ENCODE peak calls at places on chromosomes 12 and 14, in six cellular contexts. N is GM12891, B is activated T-cell treated with anti-CD3 and anti-CD28 coated beads for 48 hours, H is Right ventricle myocardium inferior, J is HEK293T, F is GM13977. S is an unnamed sample.

GRCh38 chr12:122147514-122148290 is 26.3 kb downstream of the IL31 start:
- DNase-seq in N (peak; percentile 13), B (no peak), H (no peak), J (no peak), F (peak; percentile 6), S (no peak)

GRCh38 chr12:121137512-121137911 is 4.8 kb downstream of the P2RX7 start:
- DNase-seq in N (no peak), B (no peak), H (no peak), J (no peak), F (no peak), S (no peak)

GRCh38 chr12:112219195-112219594 is 93.8 kb downstream of the TRAFD1 start:
- DNase-seq in N (no peak), B (no peak), H (no peak), J (no peak), F (no peak), S (no peak)

GRCh38 chr14:38505221-38506095 is 249.6 kb upstream of the CLEC14A start:
- DNase-seq in N (no peak), B (no peak), H (no peak), J (no peak), F (no peak), S (no peak)

GRCh38 chr14:86865934-86866333 is 1127.0 kb downstream of the GALC start:
- DNase-seq in N (no peak), B (no peak), H (no peak), J (no peak), F (no peak), S (no peak)

GRCh38 chr12:49055978-49056754 is 4.4 kb downstream of the KMT2D start:
- DNase-seq in N (peak; percentile 80), B (peak; percentile 27), H (no peak), J (peak; percentile 74), F (peak; percentile 91), S (peak; percentile 79)

GRCh38 chr14:91390165-91390778 is 27.3 kb downstream of the CCDC88C start:
- DNase-seq in N (no peak), B (no peak), H (no peak), J (no peak), F (no peak), S (no peak)

GRCh38 chr14:21825147-21825743 is 151.6 kb upstream of the OR4E1 start:
- DNase-seq in N (no peak), B (peak; percentile 21), H (no peak), J (peak; percentile 59), F (peak; percentile 18), S (no peak)

GRCh38 chr12:130142736-130143135 is 19.5 kb upstream of the FZD10 start:
- DNase-seq in N (no peak), B (no peak), H (peak; percentile 26), J (no peak), F (no peak), S (no peak)

GRCh38 chr12:113054948-113055486 is 1.5 kb upstream of the DTX1 start:
- DNase-seq in N (no peak), B (no peak), H (no peak), J (no peak), F (peak; percentile 25), S (no peak)

GRCh38 chr12:130970165-130970907 is 16.6 kb downstream of the ADGRD1 start:
- DNase-seq in N (no peak), B (no peak), H (no peak), J (no peak), F (peak; percentile 50), S (no peak)

GRCh38 chr12:132492951-132493350 is 3.0 kb downstream of the FBRSL1 start:
- DNase-seq in N (no peak), B (no peak), H (no peak), J (no peak), F (no peak), S (no peak)

GRCh38 chr12:57395121-57395520 is 35.7 kb downstream of the R3HDM2 start:
- DNase-seq in N (no peak), B (no peak), H (no peak), J (no peak), F (no peak), S (no peak)

S was measured in left lung.